ENCODE peak calls at places on chromosomes 4 and X, in four cellular contexts. A, P, S and X are unnamed samples.

GRCh38 chr4:165580379-165580905 is 201.6 kb downstream of the CPE start:
- DNase-seq in A (no peak), S (no peak), P (no peak), X (no peak)

GRCh38 chrX:44400588-44400987 is 57.1 kb upstream of the EFHC2 start:
- DNase-seq in A (no peak), S (no peak), P (no peak), X (no peak)

GRCh38 chrX:65871671-65872311 is 168.1 kb downstream of the VSIG4 start:
- DNase-seq in S (peak; percentile 20), P (peak; percentile 65), A (peak; percentile 28), X (no peak)

GRCh38 chr4:47567511-47567910 is 82.4 kb downstream of the ATP10D start:
- DNase-seq in A (no peak), S (no peak), P (no peak), X (no peak)

GRCh38 chrX:107117993-107118321 is 665 bp downstream of the RBM41 start:
- DNase-seq in A (no peak), S (peak; percentile 18), P (no peak), X (no peak)

GRCh38 chr4:86453044-86453501 is 93.2 kb upstream of the MAPK10 start:
- DNase-seq in S (no peak), P (no peak), A (no peak), X (no peak)

GRCh38 chrX:111837226-111837625 is 38.8 kb upstream of the TRPC5OS start:
- DNase-seq in A (no peak), S (no peak), P (no peak), X (no peak)

GRCh38 chr4:1512738-1513660 is 106.8 kb upstream of the NKX1-1 start:
- DNase-seq in S (no peak), A (peak; percentile 74), P (no peak), X (no peak)

GRCh38 chrX:111282141-111282540 is 11.9 kb upstream of the CAPN6 start:
- DNase-seq in A (no peak), S (no peak), P (no peak), X (no peak)

GRCh38 chr4:73718375-73719373 is 21.7 kb upstream of the CXCL8 start:
- DNase-seq in S (no peak), P (no peak), A (no peak), X (no peak)

GRCh38 chr4:165009493-165010227 is 22.1 kb upstream of the TRIM60 start:
- DNase-seq in S (no peak), A (no peak), P (no peak), X (no peak)

GRCh38 chrX:46686003-46686645 is 72.8 kb downstream of the SLC9A7 start:
- DNase-seq in S (peak; percentile 54), P (peak; percentile 64), A (peak; percentile 11), X (no peak)

GRCh38 chrX:42943051-42943450 is 165.1 kb upstream of the PPP1R2C start:
- DNase-seq in A (no peak), P (no peak), S (peak; percentile 57), X (no peak)

GRCh38 chrX:42944381-42944998 is 166.5 kb upstream of the PPP1R2C start:
- DNase-seq in A (no peak), S (peak; percentile 31), P (peak; percentile 54), X (no peak)

GRCh38 chrX:42946544-42947223 is 168.7 kb upstream of the PPP1R2C start:
- DNase-seq in S (no peak), P (no peak), A (no peak), X (no peak)

DNA sequence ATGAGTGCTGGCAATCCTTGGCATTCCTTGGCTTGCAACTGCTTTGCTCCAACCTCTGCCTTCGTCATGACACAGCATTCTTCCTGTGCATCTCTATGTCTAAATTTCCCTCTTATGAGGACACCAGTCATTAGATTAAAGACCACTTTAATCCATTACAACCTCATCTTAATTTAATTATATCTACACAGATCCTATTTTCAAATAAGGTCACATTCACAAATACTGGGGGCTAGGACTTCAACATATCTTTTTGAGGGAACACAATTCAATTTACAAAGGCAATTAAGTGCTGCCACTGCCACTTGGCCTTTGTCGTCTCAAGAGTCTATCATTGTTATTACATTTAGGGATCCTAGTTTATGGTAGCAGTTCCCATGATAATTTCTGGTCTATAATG is 163.7 kb upstream of the PPP1R2C start:
- DNase-seq in S (no peak), P (no peak), A (no peak), X (no peak)
- TF ChIP-seq CTCF in S (no peak), P (no peak), A (no peak), X (no peak)

DNA sequence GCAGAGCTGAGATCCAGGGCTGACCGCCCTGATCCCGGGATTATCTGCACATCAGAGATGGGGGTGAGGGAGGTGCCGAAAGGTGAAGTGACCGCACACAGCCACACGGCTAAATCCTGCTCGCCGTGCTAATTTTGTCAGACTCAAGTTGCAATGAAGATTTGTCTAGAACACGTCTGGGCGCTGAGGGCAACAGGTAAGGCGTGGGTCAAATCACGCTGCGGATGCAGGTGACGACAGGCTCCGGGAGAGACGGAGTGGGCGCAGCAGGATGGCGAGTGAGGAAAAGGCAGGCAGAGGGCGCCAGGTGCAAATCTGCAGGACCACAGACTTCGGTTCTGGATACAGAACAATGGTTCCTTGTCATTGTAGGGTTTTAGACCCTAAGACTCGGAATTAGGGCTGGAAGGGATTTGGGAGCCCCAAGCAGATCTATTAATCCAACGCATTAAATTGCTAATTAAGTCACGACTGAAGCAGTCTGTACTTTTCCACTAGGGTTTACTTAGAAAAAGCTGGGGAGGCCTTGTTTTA is 1.9 kb upstream of the TBC1D14 start:
- DNase-seq in A (peak; percentile 39), S (peak; percentile 37), P (peak; percentile 81), X (no peak)
- TF ChIP-seq CTCF in A (no peak), S (peak; percentile 73), P (peak; percentile 63), X (peak; percentile 55)

DNA sequence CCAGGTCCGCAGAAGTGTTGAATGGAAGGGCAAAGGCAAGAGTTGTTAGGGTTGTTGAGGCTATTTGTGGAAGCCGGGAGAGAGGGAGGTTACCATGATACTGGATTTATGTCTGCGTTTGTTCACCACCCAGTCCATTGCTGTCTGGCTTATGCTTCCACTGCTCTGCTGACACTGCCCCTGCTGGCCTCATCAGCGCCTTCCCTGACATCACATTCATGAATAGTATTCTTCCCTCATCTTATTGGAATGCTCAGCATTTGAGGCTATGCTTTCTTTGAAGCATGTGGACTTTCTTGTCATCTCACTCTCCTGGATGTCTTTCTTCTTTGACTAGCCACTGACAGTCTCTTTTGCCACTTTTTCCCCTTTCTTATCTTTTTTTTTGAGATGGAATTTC is 10.3 kb downstream of the GNL3L start:
- DNase-seq in P (no peak), A (no peak), S (no peak), X (no peak)
- TF ChIP-seq CTCF in P (no peak), A (no peak), S (no peak), X (no peak)

GRCh38 chr4:6986067-6986780 is 56.9 kb upstream of the TADA2B start:
- DNase-seq in S (no peak), P (no peak), A (peak; percentile 29), X (no peak)

GRCh38 chr4:6988016-6988715 is 55.0 kb upstream of the TADA2B start:
- DNase-seq in S (no peak), P (no peak), A (no peak), X (no peak)

GRCh38 chr4:6987566-6987920 is 55.6 kb upstream of the TADA2B start:
- DNase-seq in S (peak; percentile 26), A (no peak), P (no peak), X (no peak)

GRCh38 chr4:6984611-6985115 is 58.5 kb upstream of the TADA2B start:
- DNase-seq in A (no peak), P (no peak), S (no peak), X (no peak)

GRCh38 chr4:6986781-6987565 is 56.2 kb upstream of the TADA2B start:
- DNase-seq in S (peak; percentile 96), A (peak; percentile 96), P (peak; percentile 97), X (peak; percentile 97)
- TF ChIP-seq CTCF in S (no peak), A (no peak), P (peak; percentile 23), X (no peak)

GRCh38 chr4:6253111-6253510 is 16.5 kb upstream of the WFS1 start:
- DNase-seq in A (no peak), P (no peak), S (no peak), X (no peak)

GRCh38 chr4:6252051-6252450 is 17.6 kb upstream of the WFS1 start:
- DNase-seq in P (no peak), S (no peak), A (no peak), X (no peak)

GRCh38 chr4:6251365-6251764 is 18.3 kb upstream of the WFS1 start:
- DNase-seq in S (no peak), A (no peak), P (no peak), X (no peak)

GRCh38 chr4:6250235-6250983 is 19.2 kb upstream of the WFS1 start:
- DNase-seq in A (peak; percentile 60), P (no peak), S (peak; percentile 72), X (no peak)

DNA sequence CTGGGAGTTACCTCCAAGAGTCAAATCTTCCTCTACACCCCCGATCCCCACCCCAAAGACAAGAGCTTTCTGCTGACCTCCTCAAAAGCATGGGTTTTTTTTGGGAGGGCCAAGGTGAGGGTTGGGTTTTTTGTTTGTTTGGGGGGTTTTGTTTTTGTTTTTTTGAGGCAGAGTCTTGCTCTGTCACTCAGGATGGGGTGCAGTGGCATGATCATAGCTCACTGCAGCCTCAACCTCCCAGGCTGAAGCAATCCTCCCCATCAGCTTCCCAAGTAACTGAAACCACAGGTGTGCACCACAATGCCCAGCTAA is 18.7 kb upstream of the WFS1 start:
- DNase-seq in S (no peak), P (no peak), A (no peak), X (no peak)
- TF ChIP-seq CTCF in S (peak; percentile 56), P (no peak), A (no peak), X (peak; percentile 9)

GRCh38 chrX:48918644-48919340 is at the start of gene PIM2:
- DNase-seq in P (peak; percentile 97), S (peak; percentile 95), A (peak; percentile 72), X (peak; percentile 86)
- TF ChIP-seq CTCF in P (no peak), S (peak; percentile 31), A (no peak), X (no peak)

GRCh38 chr4:102826890-102827673 is at the start of gene UBE2D3:
- DNase-seq in S (peak; percentile 93), A (peak; percentile 94), P (peak; percentile 97), X (peak; percentile 94)
- TF ChIP-seq CTCF in S (peak; percentile 32), A (no peak), P (no peak), X (peak; percentile 20)